ENCODE peak calls at places on chromosomes 11 and 22, in ten cellular contexts. One of them, this sample, is unnamed.

GRCh38 chr11:115656041-115656440 is 151.8 kb upstream of the CADM1 start:
- DNase-seq in NCI-H1048: no peak
- DNase-seq in stimulated activated CD4-positive, alpha-beta T cell treated with anti-CD3 and anti-CD28 coated beads, TNF-alpha, amount 100 ng/mL, for 1 hour: no peak
- DNase-seq in A673: no peak
- DNase-seq in prostate gland: no peak
- DNase-seq in thyroid gland: no peak
- DNase-seq in globus pallidus: no peak
- DNase-seq in A549: no peak
- DNase-seq in HEK293T: no peak
- DNase-seq in IMR-90: no peak
- DNase-seq in this sample: no peak

GRCh38 chr11:107785401-107785800 is 73.2 kb downstream of the SLC35F2 start:
- DNase-seq in A549: no peak
- DNase-seq in A673: no peak
- DNase-seq in HEK293T: no peak
- DNase-seq in prostate gland: no peak
- DNase-seq in IMR-90: peak; percentile 17
- DNase-seq in stimulated activated CD4-positive, alpha-beta T cell treated with anti-CD3 and anti-CD28 coated beads, TNF-alpha, amount 100 ng/mL, for 1 hour: no peak
- DNase-seq in globus pallidus: no peak
- DNase-seq in NCI-H1048: no peak
- DNase-seq in thyroid gland: no peak
- DNase-seq in this sample: no peak

GRCh38 chr22:47547239-47547661 is 784.8 kb downstream of the TBC1D22A start:
- DNase-seq in IMR-90: no peak
- DNase-seq in NCI-H1048: no peak
- DNase-seq in A673: no peak
- DNase-seq in globus pallidus: no peak
- DNase-seq in prostate gland: no peak
- DNase-seq in thyroid gland: no peak
- DNase-seq in A549: no peak
- DNase-seq in stimulated activated CD4-positive, alpha-beta T cell treated with anti-CD3 and anti-CD28 coated beads, TNF-alpha, amount 100 ng/mL, for 1 hour: no peak
- DNase-seq in HEK293T: no peak
- DNase-seq in this sample: no peak

GRCh38 chr11:102168483-102168882 is 58.2 kb downstream of the YAP1 start:
- DNase-seq in prostate gland: no peak
- DNase-seq in globus pallidus: no peak
- DNase-seq in A673: no peak
- DNase-seq in HEK293T: no peak
- DNase-seq in stimulated activated CD4-positive, alpha-beta T cell treated with anti-CD3 and anti-CD28 coated beads, TNF-alpha, amount 100 ng/mL, for 1 hour: no peak
- DNase-seq in NCI-H1048: no peak
- DNase-seq in thyroid gland: no peak
- DNase-seq in A549: no peak
- DNase-seq in IMR-90: no peak
- DNase-seq in this sample: no peak

GRCh38 chr11:57458410-57459111 is 1.8 kb upstream of the RTN4RL2 start:
- DNase-seq in A673: peak; percentile 79
- DNase-seq in globus pallidus: no peak
- DNase-seq in prostate gland: no peak
- DNase-seq in A549: no peak
- DNase-seq in NCI-H1048: no peak
- DNase-seq in stimulated activated CD4-positive, alpha-beta T cell treated with anti-CD3 and anti-CD28 coated beads, TNF-alpha, amount 100 ng/mL, for 1 hour: peak; percentile 51
- DNase-seq in thyroid gland: peak; percentile 68
- DNase-seq in HEK293T: peak; percentile 64
- DNase-seq in IMR-90: peak; percentile 11
- DNase-seq in this sample: peak; percentile 97

GRCh38 chr22:46845281-46846153 is 83.1 kb downstream of the TBC1D22A start:
- DNase-seq in IMR-90: peak; percentile 63
- DNase-seq in HEK293T: no peak
- DNase-seq in stimulated activated CD4-positive, alpha-beta T cell treated with anti-CD3 and anti-CD28 coated beads, TNF-alpha, amount 100 ng/mL, for 1 hour: no peak
- DNase-seq in globus pallidus: peak; percentile 49
- DNase-seq in A673: peak; percentile 25
- DNase-seq in A549: no peak
- DNase-seq in thyroid gland: no peak
- DNase-seq in NCI-H1048: no peak
- DNase-seq in prostate gland: no peak
- DNase-seq in this sample: no peak

GRCh38 chr11:71928739-71929443 is at the start of gene RNF121:
- DNase-seq in stimulated activated CD4-positive, alpha-beta T cell treated with anti-CD3 and anti-CD28 coated beads, TNF-alpha, amount 100 ng/mL, for 1 hour: peak; percentile 94
- DNase-seq in globus pallidus: peak; percentile 96
- DNase-seq in A549: peak; percentile 95
- DNase-seq in NCI-H1048: peak; percentile 79
- DNase-seq in thyroid gland: peak; percentile 99
- DNase-seq in A673: peak; percentile 99
- DNase-seq in IMR-90: peak; percentile 92
- DNase-seq in prostate gland: peak; percentile 97
- DNase-seq in HEK293T: peak; percentile 96
- DNase-seq in this sample: peak; percentile 81

GRCh38 chr11:17906436-17906835 is 106.4 kb downstream of the SERGEF start:
- DNase-seq in A549: no peak
- DNase-seq in HEK293T: peak; percentile 34
- DNase-seq in IMR-90: no peak
- DNase-seq in stimulated activated CD4-positive, alpha-beta T cell treated with anti-CD3 and anti-CD28 coated beads, TNF-alpha, amount 100 ng/mL, for 1 hour: no peak
- DNase-seq in NCI-H1048: no peak
- DNase-seq in A673: no peak
- DNase-seq in prostate gland: no peak
- DNase-seq in thyroid gland: peak; percentile 18
- DNase-seq in globus pallidus: no peak
- DNase-seq in this sample: no peak

GRCh38 chr11:115269193-115269592 is 235.0 kb downstream of the CADM1 start:
- DNase-seq in prostate gland: no peak
- DNase-seq in A673: no peak
- DNase-seq in A549: no peak
- DNase-seq in HEK293T: no peak
- DNase-seq in stimulated activated CD4-positive, alpha-beta T cell treated with anti-CD3 and anti-CD28 coated beads, TNF-alpha, amount 100 ng/mL, for 1 hour: no peak
- DNase-seq in NCI-H1048: no peak
- DNase-seq in globus pallidus: peak; percentile 35
- DNase-seq in thyroid gland: peak; percentile 37
- DNase-seq in IMR-90: no peak
- DNase-seq in this sample: no peak

This sample was measured in HuH-7.5.